ENCODE peak calls at places on chromosomes 5 and 9, in eight cellular contexts. W is astrocyte; Y is lower lobe of right lung; P is DND-41; Z is neural progenitor cell; S is HCT116; E is CD8-positive, alpha-beta T cell; V is left lung. F is an unnamed sample.
A peak's percentile ranks its signal among the peaks of the same experiment; 100 is the strongest.

GRCh38 chr5:124088289-124089064 is 576.5 kb downstream of the CSNK1G3 start:
- DNase-seq in S (no peak), Z (no peak), V (no peak), Y (no peak), E (no peak), P (no peak), W (no peak), F (no peak)

GRCh38 chr5:16507716-16508115 is 42.1 kb upstream of the ZNF622 start:
- DNase-seq in E (no peak), Z (no peak), Y (no peak), P (no peak), S (no peak), V (no peak), W (peak; percentile 23), F (no peak)

GRCh38 chr5:2299388-2300220 is 416.9 kb upstream of the IRX4 start:
- DNase-seq in Z (no peak), P (no peak), V (no peak), Y (no peak), S (no peak), W (no peak), E (no peak), F (no peak)

GRCh38 chr5:138654281-138654867 is 79.2 kb upstream of the HSPA9 start:
- DNase-seq in Y (no peak), V (peak; percentile 13), Z (no peak), W (peak; percentile 76), S (no peak), E (peak; percentile 57), P (peak; percentile 87), F (no peak)

GRCh38 chr5:14077501-14077900 is 65.6 kb upstream of the TRIO start:
- DNase-seq in V (no peak), Y (no peak), W (no peak), E (no peak), S (no peak), Z (peak; percentile 24), P (no peak), F (no peak)

GRCh38 chr9:117704597-117704996 is 394 bp downstream of the TLR4 start:
- DNase-seq in S (no peak), V (no peak), Y (no peak), Z (no peak), P (no peak), E (no peak), W (no peak), F (no peak)

GRCh38 chr5:87394407-87394806 is 18.3 kb downstream of the CCNH start:
- DNase-seq in P (no peak), W (peak; percentile 68), V (no peak), Y (no peak), Z (no peak), E (no peak), S (no peak), F (no peak)

GRCh38 chr5:34585601-34586104 is 70.5 kb upstream of the RAI14 start:
- DNase-seq in E (no peak), P (no peak), S (no peak), W (peak; percentile 71), Y (no peak), Z (no peak), V (no peak), F (no peak)

GRCh38 chr9:86766912-86767311 is 180.4 kb downstream of the GAS1 start:
- DNase-seq in V (peak; percentile 48), Z (peak; percentile 45), S (peak; percentile 75), W (peak; percentile 97), P (no peak), E (no peak), Y (peak; percentile 63), F (peak; percentile 93)

GRCh38 chr5:157611571-157612067 is 36.0 kb upstream of the ADAM19 start:
- DNase-seq in S (no peak), V (no peak), Y (no peak), P (no peak), Z (no peak), E (no peak), W (no peak), F (no peak)

GRCh38 chr5:136510481-136510880 is 145.1 kb upstream of the TRPC7 start:
- DNase-seq in E (no peak), S (no peak), V (no peak), Y (no peak), W (no peak), Z (no peak), P (no peak), F (no peak)

GRCh38 chr5:71887680-71888079 is 168.6 kb downstream of the CARTPT start:
- DNase-seq in Z (peak; percentile 54), E (no peak), P (peak; percentile 23), Y (no peak), W (peak; percentile 83), V (no peak), S (peak; percentile 77), F (no peak)

GRCh38 chr5:135012951-135013391 is 21.1 kb downstream of the PITX1 start:
- DNase-seq in P (no peak), Z (no peak), E (no peak), V (peak; percentile 41), W (no peak), Y (peak; percentile 20), S (no peak), F (peak; percentile 66)

GRCh38 chr5:148921350-148921749 is 94.9 kb downstream of the ADRB2 start:
- DNase-seq in S (no peak), P (no peak), Y (no peak), W (no peak), V (no peak), Z (no peak), E (no peak), F (no peak)

GRCh38 chr5:535781-536698 is 11.8 kb upstream of the SLC9A3 start:
- DNase-seq in W (no peak), Z (peak; percentile 48), E (no peak), S (no peak), Y (peak; percentile 33), P (no peak), V (peak; percentile 37), F (no peak)

GRCh38 chr5:57600321-57600720 is 117.7 kb upstream of the ACTBL2 start:
- DNase-seq in W (peak; percentile 53), S (no peak), Z (no peak), P (no peak), Y (no peak), E (no peak), V (no peak), F (no peak)

GRCh38 chr9:34428325-34428958 is 29.9 kb downstream of the FAM219A start:
- DNase-seq in W (peak; percentile 6), V (no peak), Y (no peak), Z (no peak), P (no peak), E (no peak), S (no peak), F (no peak)

DNA sequence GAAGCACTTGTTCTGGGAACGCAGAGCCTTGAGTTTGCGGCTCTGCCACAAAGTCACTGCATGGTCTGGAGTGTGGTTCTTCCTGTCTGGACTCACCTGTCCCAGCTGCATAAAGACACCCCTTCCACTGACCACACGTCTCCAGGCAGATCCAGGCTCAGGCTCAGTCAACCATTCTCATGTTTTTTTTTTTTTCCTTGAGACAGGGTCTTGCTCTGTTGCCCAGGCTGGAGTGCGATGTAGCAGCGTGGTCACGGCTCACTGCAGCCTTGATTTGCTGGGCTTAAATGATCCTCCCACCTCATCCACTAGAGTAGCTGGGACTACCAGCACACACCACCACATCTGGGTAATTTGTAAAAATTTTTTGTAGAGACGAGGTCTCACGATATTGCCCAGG is 102.9 kb upstream of the KLF4 start:
- DNase-seq in W (no peak), P (no peak), S (no peak), Y (no peak), E (no peak), Z (no peak), V (no peak), F (no peak)
- H3K4me3 ChIP-seq in W (no peak overlapping the region), P (no peak overlapping the region), S (no peak overlapping the region), Y (no peak overlapping the region), E (no peak overlapping the region), Z (no peak overlapping the region), V (no peak overlapping the region), F (no peak overlapping the region)

GRCh38 chr9:129803679-129804065 is 688 bp downstream of the TOR1B start:
- DNase-seq in Z (peak; percentile 66), V (no peak), P (no peak), W (no peak), Y (no peak), S (no peak), E (no peak), F (peak; percentile 73)
- H3K27ac ChIP-seq in Z (no peak overlapping the region), V (peak overlapping the region; percentile 74), P (peak overlapping the region; percentile 70), W (no peak overlapping the region), Y (peak overlapping the region; percentile 84), S (peak overlapping the region; percentile 39), E (peak overlapping the region; percentile 90), F (peak overlapping the region; percentile 49)

GRCh38 chr5:177455661-177456590 is 9.3 kb downstream of the PRR7 start:
- DNase-seq in Y (peak; percentile 95), Z (peak; percentile 96), P (peak; percentile 93), W (peak; percentile 57), V (peak; percentile 97), E (peak; percentile 95), S (peak; percentile 84), F (peak; percentile 100)

GRCh38 chr5:177454397-177455035 is 7.9 kb downstream of the PRR7 start:
- DNase-seq in S (peak; percentile 62), Z (peak; percentile 95), W (peak; percentile 51), Y (peak; percentile 94), E (peak; percentile 91), V (peak; percentile 98), P (peak; percentile 89), F (peak; percentile 100)

GRCh38 chr5:177452688-177453638 is 6.3 kb downstream of the PRR7 start:
- DNase-seq in V (no peak), Y (no peak), W (no peak), S (no peak), P (no peak), Z (no peak), E (no peak), F (peak; percentile 78)

GRCh38 chr5:177455036-177455660 is 8.5 kb downstream of the PRR7 start:
- DNase-seq in Y (peak; percentile 87), Z (peak; percentile 94), V (peak; percentile 94), E (peak; percentile 90), S (peak; percentile 76), W (peak; percentile 49), P (peak; percentile 86), F (peak; percentile 96)

GRCh38 chr5:177453852-177454396 is 7.3 kb downstream of the PRR7 start:
- DNase-seq in V (peak; percentile 86), W (no peak), E (no peak), S (no peak), Y (peak; percentile 64), P (no peak), Z (no peak), F (no peak)
- TF ChIP-seq CTCF in V (no peak), W (no peak), E (no peak), S (no peak), Y (no peak), P (no peak), Z (no peak), F (no peak)

DNA sequence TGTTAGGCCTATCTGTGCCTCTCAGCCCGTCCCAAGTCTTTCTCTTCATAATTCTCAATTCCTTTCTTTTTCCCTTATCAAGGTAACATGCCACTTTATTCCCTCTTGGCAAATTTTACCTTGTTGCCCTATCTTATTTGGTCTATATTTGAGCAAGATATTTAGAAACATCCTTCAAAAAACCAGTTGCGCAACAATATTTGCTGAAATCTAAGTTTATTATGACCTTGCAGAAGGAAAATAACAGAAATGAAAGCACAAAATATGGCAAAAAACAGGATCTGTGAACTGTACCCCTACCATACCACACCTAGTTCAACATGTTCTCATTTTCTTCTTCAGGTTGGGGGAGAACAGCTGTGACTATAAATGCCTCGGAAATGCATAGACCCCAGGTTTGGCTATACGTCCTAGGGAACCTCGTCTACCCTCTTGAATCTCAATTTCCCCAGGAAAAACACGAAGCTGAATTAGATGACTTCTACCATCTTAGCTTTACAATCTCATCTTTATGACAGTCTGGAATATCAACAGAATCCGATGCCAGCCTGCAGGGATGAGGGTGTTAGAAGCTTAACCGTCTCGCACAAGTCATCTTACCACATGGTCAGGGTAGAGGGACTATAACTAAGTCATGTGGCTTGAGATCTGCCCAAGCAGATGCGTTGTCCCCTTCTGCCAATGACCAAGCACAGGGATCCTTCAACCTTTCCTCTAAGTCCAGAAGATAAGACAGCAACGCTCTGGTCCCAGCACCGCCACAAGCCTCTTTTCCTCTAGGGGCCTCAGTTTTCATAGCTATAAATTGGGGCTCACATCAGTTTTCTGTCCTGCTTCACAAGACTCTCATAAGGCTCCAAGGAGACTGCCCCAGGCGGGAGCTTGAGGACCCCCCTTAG is 1.3 kb downstream of the LCP2 start:
- DNase-seq in S (no peak), P (no peak), W (no peak), V (no peak), E (no peak), Z (no peak), Y (no peak), F (no peak)
- H3K4me3 ChIP-seq in S (no peak overlapping the region), P (peak overlapping the region; percentile 46), W (no peak overlapping the region), V (peak overlapping the region; percentile 31), E (peak overlapping the region; percentile 87), Z (no peak overlapping the region), Y (peak overlapping the region; percentile 74), F (no peak overlapping the region)

F was measured in osteoblast.